ENCODE peak calls at places on chromosome 7, in nine cellular contexts. B, G, A, T, V, D, N, W and J are unnamed samples.

GRCh38 chr7:94623820-94624219 is 32.1 kb downstream of the SGCE start:
- DNase-seq in T (no peak), G (no peak), A (no peak), W (no peak), V (no peak), D (no peak), B (no peak), N (no peak), J (no peak)

GRCh38 chr7:7553386-7553785 is 13.3 kb upstream of the MIOS start:
- DNase-seq in G (no peak), T (no peak), V (no peak), W (no peak), B (no peak), D (no peak), A (no peak), N (no peak), J (no peak)

GRCh38 chr7:129159539-129159938 is 15.0 kb downstream of the TSPAN33 start:
- DNase-seq in T (no peak), D (no peak), B (peak; percentile 39), N (no peak), V (no peak), G (no peak), A (no peak), W (no peak), J (no peak)

GRCh38 chr7:135333196-135333595 is 99.6 kb downstream of the STRA8 start:
- DNase-seq in G (no peak), N (no peak), B (no peak), T (no peak), D (no peak), V (no peak), W (no peak), A (no peak), J (no peak)

GRCh38 chr7:86708334-86708733 is 64.6 kb downstream of the GRM3 start:
- DNase-seq in W (no peak), A (no peak), N (no peak), B (no peak), V (no peak), D (no peak), T (no peak), G (no peak), J (no peak)

GRCh38 chr7:68619476-68619875 is 978.8 kb upstream of the AUTS2 start:
- DNase-seq in B (no peak), V (no peak), D (no peak), T (no peak), G (no peak), A (no peak), W (no peak), N (no peak), J (no peak)

GRCh38 chr7:16743207-16743606 is 10.3 kb upstream of the TSPAN13 start:
- DNase-seq in A (no peak), B (no peak), N (no peak), V (no peak), D (peak; percentile 75), T (no peak), W (no peak), G (no peak), J (no peak)

GRCh38 chr7:45163692-45164052 is 6.1 kb downstream of the RAMP3 start:
- DNase-seq in N (no peak), D (no peak), G (peak; percentile 13), V (no peak), B (no peak), A (no peak), T (no peak), W (no peak), J (no peak)

GRCh38 chr7:32164341-32164996 is 94.3 kb upstream of the PDE1C start:
- DNase-seq in D (peak; percentile 70), T (no peak), V (no peak), W (no peak), G (no peak), N (no peak), B (peak; percentile 35), A (peak; percentile 79), J (no peak)

GRCh38 chr7:137091396-137091795 is 222.9 kb downstream of the CHRM2 start:
- DNase-seq in N (no peak), T (no peak), G (no peak), D (peak; percentile 52), W (no peak), B (no peak), A (no peak), V (no peak), J (no peak)

GRCh38 chr7:82805527-82805960 is 357.1 kb downstream of the PCLO start:
- DNase-seq in D (peak; percentile 89), B (no peak), N (no peak), T (no peak), V (no peak), G (no peak), W (no peak), A (peak; percentile 6), J (no peak)

GRCh38 chr7:77629797-77630196 is 66.5 kb upstream of the RSBN1L start:
- DNase-seq in B (no peak), A (no peak), V (no peak), D (no peak), N (no peak), W (no peak), T (no peak), G (no peak), J (no peak)

GRCh38 chr7:27247000-27247399 is 4.4 kb downstream of the EVX1 start:
- DNase-seq in V (no peak), D (no peak), B (no peak), W (no peak), A (no peak), N (no peak), G (no peak), T (no peak), J (no peak)

GRCh38 chr7:40418445-40418844 is 283.6 kb downstream of the SUGCT start:
- DNase-seq in W (no peak), B (no peak), N (no peak), A (no peak), V (no peak), T (no peak), D (no peak), G (no peak), J (no peak)

GRCh38 chr7:23685770-23686169 is 5.8 kb downstream of the FAM221A start:
- DNase-seq in T (no peak), N (no peak), B (no peak), G (no peak), A (peak; percentile 41), V (no peak), D (no peak), W (no peak), J (no peak)

GRCh38 chr7:44184221-44184873 is 4.9 kb downstream of the GCK start:
- DNase-seq in W (no peak), A (peak; percentile 64), G (no peak), B (no peak), V (no peak), T (no peak), D (peak; percentile 34), N (no peak), J (no peak)

GRCh38 chr7:101688183-101688831 is 59.2 kb upstream of the MYL10 start:
- DNase-seq in V (no peak), B (peak; percentile 80), D (peak; percentile 58), N (peak; percentile 91), T (peak; percentile 72), W (peak; percentile 92), G (peak; percentile 80), A (peak; percentile 79), J (peak; percentile 64)

GRCh38 chr7:157978766-157979165 is 608.9 kb downstream of the PTPRN2 start:
- DNase-seq in D (no peak), A (no peak), N (no peak), W (no peak), T (no peak), B (no peak), V (no peak), G (no peak), J (no peak)

GRCh38 chr7:43104874-43105520 is 7.5 kb upstream of the HECW1 start:
- DNase-seq in T (no peak), D (no peak), A (no peak), W (no peak), V (no peak), G (no peak), B (no peak), N (no peak), J (no peak)

GRCh38 chr7:12968836-12969422 is 281.5 kb downstream of the ARL4A start:
- DNase-seq in B (no peak), W (no peak), A (no peak), V (no peak), D (no peak), N (no peak), T (no peak), G (no peak), J (no peak)

GRCh38 chr7:137753067-137753466 is 93.7 kb downstream of the DGKI start:
- DNase-seq in A (no peak), V (no peak), T (no peak), W (no peak), D (no peak), N (no peak), G (no peak), B (no peak), J (no peak)

GRCh38 chr7:33986951-33987948 is 81.9 kb downstream of the BMPER start:
- DNase-seq in W (no peak), V (peak; percentile 7), B (no peak), D (peak; percentile 73), G (no peak), N (no peak), T (no peak), A (peak; percentile 75), J (no peak)

GRCh38 chr7:134932707-134933370 is 53.5 kb upstream of the AGBL3 start:
- DNase-seq in G (no peak), D (no peak), V (no peak), W (no peak), N (no peak), A (no peak), B (peak; percentile 60), T (no peak), J (no peak)

GRCh38 chr7:136168021-136168420 is 190.9 kb upstream of the MTPN start:
- DNase-seq in W (no peak), A (no peak), V (no peak), D (no peak), N (no peak), B (no peak), G (no peak), T (no peak), J (no peak)

GRCh38 chr7:69656890-69657289 is 58.6 kb downstream of the AUTS2 start:
- DNase-seq in G (no peak), V (no peak), W (no peak), B (peak; percentile 65), N (no peak), T (no peak), D (no peak), A (no peak), J (no peak)

GRCh38 chr7:148722340-148723165 is 23.9 kb downstream of the CUL1 start:
- DNase-seq in N (no peak), T (no peak), W (no peak), A (no peak), B (no peak), V (no peak), G (no peak), D (peak; percentile 8), J (no peak)

GRCh38 chr7:73712773-73713172 is 6.7 kb downstream of the STX1A start:
- DNase-seq in D (no peak), A (no peak), N (no peak), G (no peak), W (no peak), B (no peak), T (no peak), V (no peak), J (no peak)

GRCh38 chr7:1290262-1291039 is 57.8 kb downstream of the UNCX start:
- DNase-seq in V (peak; percentile 28), T (peak; percentile 33), N (no peak), W (no peak), B (no peak), A (peak; percentile 56), D (peak; percentile 3), G (peak; percentile 45), J (peak; percentile 31)

GRCh38 chr7:96558530-96558929 is 151.1 kb downstream of the SEM1 start:
- DNase-seq in T (no peak), G (no peak), W (no peak), A (no peak), B (no peak), V (no peak), D (no peak), N (no peak), J (no peak)

GRCh38 chr7:33764752-33765451 is 140.4 kb upstream of the BMPER start:
- DNase-seq in A (no peak), D (peak; percentile 94), N (no peak), G (no peak), V (no peak), T (no peak), W (no peak), B (no peak), J (no peak)

GRCh38 chr7:96236198-96237039 is 85.5 kb downstream of the SLC25A13 start:
- DNase-seq in N (no peak), G (no peak), W (no peak), A (peak; percentile 27), D (peak; percentile 97), V (no peak), B (peak; percentile 61), T (no peak), J (no peak)